ENCODE peak calls at places on chromosomes 13 and 19, in five cellular contexts. One of them, this sample, is unnamed.

GRCh38 chr19:14954071-14954655 is 12.9 kb downstream of the OR7C2 start:
- DNase-seq in psoas muscle: no peak
- DNase-seq in heart right ventricle: no peak
- DNase-seq in tibial artery: no peak
- DNase-seq in SJCRH30: no peak
- DNase-seq in this sample: no peak

GRCh38 chr19:44142014-44142523 is 715 bp downstream of the ZNF234 start:
- DNase-seq in heart right ventricle: no peak
- DNase-seq in tibial artery: no peak
- DNase-seq in psoas muscle: no peak
- DNase-seq in SJCRH30: peak; percentile 30
- DNase-seq in this sample: no peak

GRCh38 chr19:29563688-29564087 is 37.9 kb downstream of the VSTM2B start:
- DNase-seq in SJCRH30: no peak
- DNase-seq in heart right ventricle: no peak
- DNase-seq in psoas muscle: no peak
- DNase-seq in tibial artery: no peak
- DNase-seq in this sample: no peak

GRCh38 chr13:73060251-73061160 is 1.7 kb downstream of the KLF5 start:
- DNase-seq in psoas muscle: peak; percentile 61
- DNase-seq in SJCRH30: peak; percentile 71
- DNase-seq in heart right ventricle: peak; percentile 14
- DNase-seq in tibial artery: peak; percentile 23
- DNase-seq in this sample: no peak

GRCh38 chr13:81171065-81171647 is 830.2 kb upstream of the SPRY2 start:
- DNase-seq in SJCRH30: peak; percentile 55
- DNase-seq in heart right ventricle: no peak
- DNase-seq in psoas muscle: no peak
- DNase-seq in tibial artery: no peak
- DNase-seq in this sample: no peak

GRCh38 chr13:98585946-98586345 is 9.0 kb upstream of the STK24 start:
- DNase-seq in SJCRH30: no peak
- DNase-seq in tibial artery: no peak
- DNase-seq in psoas muscle: no peak
- DNase-seq in heart right ventricle: no peak
- DNase-seq in this sample: no peak

GRCh38 chr13:102708991-102709390 is 14.1 kb upstream of the METTL21C start:
- DNase-seq in SJCRH30: no peak
- DNase-seq in psoas muscle: no peak
- DNase-seq in heart right ventricle: no peak
- DNase-seq in tibial artery: no peak
- DNase-seq in this sample: no peak

GRCh38 chr13:75489502-75490263 is 7.7 kb upstream of the TBC1D4 start:
- DNase-seq in tibial artery: no peak
- DNase-seq in heart right ventricle: no peak
- DNase-seq in psoas muscle: no peak
- DNase-seq in SJCRH30: no peak
- DNase-seq in this sample: no peak

GRCh38 chr13:106232680-106233079 is 302.8 kb downstream of the EFNB2 start:
- DNase-seq in psoas muscle: no peak
- DNase-seq in heart right ventricle: no peak
- DNase-seq in tibial artery: no peak
- DNase-seq in SJCRH30: no peak
- DNase-seq in this sample: no peak

GRCh38 chr13:37954191-37954590 is 84.6 kb upstream of the TRPC4 start:
- DNase-seq in psoas muscle: no peak
- DNase-seq in tibial artery: no peak
- DNase-seq in heart right ventricle: no peak
- DNase-seq in SJCRH30: no peak
- DNase-seq in this sample: no peak

GRCh38 chr13:97743946-97744345 is 209.5 kb upstream of the IPO5 start:
- DNase-seq in SJCRH30: no peak
- DNase-seq in psoas muscle: no peak
- DNase-seq in heart right ventricle: no peak
- DNase-seq in tibial artery: no peak
- DNase-seq in this sample: no peak

GRCh38 chr13:78787189-78787588 is 128.2 kb upstream of the OBI1 start:
- DNase-seq in heart right ventricle: no peak
- DNase-seq in psoas muscle: no peak
- DNase-seq in SJCRH30: peak; percentile 78
- DNase-seq in tibial artery: no peak
- DNase-seq in this sample: no peak

GRCh38 chr19:34808566-34808965 is 35.6 kb upstream of the ZNF599 start:
- DNase-seq in psoas muscle: no peak
- DNase-seq in tibial artery: no peak
- DNase-seq in heart right ventricle: no peak
- DNase-seq in SJCRH30: no peak
- DNase-seq in this sample: no peak

DNA sequence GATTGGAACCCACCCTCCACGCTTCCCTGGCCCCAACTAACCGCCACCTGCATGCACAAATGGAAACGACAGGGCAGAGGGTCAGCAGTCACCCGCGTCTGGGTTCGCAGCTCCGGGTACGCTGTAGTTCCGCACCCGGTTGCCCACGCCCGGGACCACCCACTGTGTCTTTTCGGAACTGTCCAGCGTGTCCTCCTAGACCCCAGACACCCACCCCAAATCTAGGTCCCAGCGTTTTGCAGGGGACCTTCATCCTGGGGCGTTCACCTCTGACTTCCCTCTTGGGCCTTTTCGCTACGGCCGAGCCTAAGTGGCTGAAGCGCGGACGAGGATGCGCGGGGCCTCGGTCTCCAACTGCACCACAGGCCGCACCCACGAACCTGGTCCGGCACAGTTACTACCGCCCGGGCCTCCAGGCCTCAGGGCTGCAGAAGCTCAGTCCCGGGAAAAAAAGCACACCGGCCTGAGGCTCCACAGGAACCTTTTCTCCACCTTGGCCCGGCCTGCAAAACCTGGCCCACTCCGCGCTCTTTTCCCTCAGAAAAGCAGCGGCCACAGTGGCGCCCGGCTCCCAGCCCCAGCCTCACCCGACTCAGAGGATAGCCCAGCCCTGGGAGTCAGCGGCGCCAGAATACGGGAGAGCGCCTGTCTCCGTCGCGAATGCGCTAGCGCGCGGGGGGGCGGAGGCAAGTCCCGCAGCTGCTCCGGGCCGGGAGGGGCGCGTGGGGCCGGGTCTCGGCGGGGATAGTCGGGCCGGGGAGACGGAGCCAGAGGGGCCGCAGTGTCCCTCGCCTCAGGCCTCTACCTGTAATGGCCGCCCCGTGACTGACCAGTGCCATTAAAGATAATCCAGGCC is at the start of gene ZFP30:
- DNase-seq in tibial artery: peak; percentile 88
- DNase-seq in SJCRH30: peak; percentile 95
- DNase-seq in psoas muscle: peak; percentile 95
- DNase-seq in heart right ventricle: peak; percentile 93
- DNase-seq in this sample: peak; percentile 95
- H3K4me3 ChIP-seq in tibial artery: peak within 1 kb of the TSS; percentile 67
- H3K4me3 ChIP-seq in SJCRH30: peak within 1 kb of the TSS; percentile 68
- H3K4me3 ChIP-seq in psoas muscle: peak within 1 kb of the TSS; percentile 75
- H3K4me3 ChIP-seq in heart right ventricle: peak within 1 kb of the TSS; percentile 66
- H3K4me3 ChIP-seq in this sample: peak within 1 kb of the TSS; percentile 76

GRCh38 chr19:41529484-41530183 is 46.3 kb upstream of the CEACAM21 start:
- DNase-seq in tibial artery: no peak
- DNase-seq in heart right ventricle: no peak
- DNase-seq in SJCRH30: no peak
- DNase-seq in psoas muscle: no peak
- DNase-seq in this sample: peak; percentile 80

GRCh38 chr19:41530761-41531301 is 45.1 kb upstream of the CEACAM21 start:
- DNase-seq in psoas muscle: no peak
- DNase-seq in SJCRH30: peak; percentile 47
- DNase-seq in tibial artery: no peak
- DNase-seq in heart right ventricle: no peak
- DNase-seq in this sample: peak; percentile 86

GRCh38 chr19:41531438-41532311 is 44.3 kb upstream of the CEACAM21 start:
- DNase-seq in psoas muscle: peak; percentile 81
- DNase-seq in heart right ventricle: peak; percentile 69
- DNase-seq in SJCRH30: peak; percentile 57
- DNase-seq in tibial artery: peak; percentile 76
- DNase-seq in this sample: peak; percentile 93

GRCh38 chr19:41528106-41528505 is 47.9 kb upstream of the CEACAM21 start:
- DNase-seq in tibial artery: no peak
- DNase-seq in SJCRH30: no peak
- DNase-seq in heart right ventricle: no peak
- DNase-seq in psoas muscle: no peak
- DNase-seq in this sample: no peak

DNA sequence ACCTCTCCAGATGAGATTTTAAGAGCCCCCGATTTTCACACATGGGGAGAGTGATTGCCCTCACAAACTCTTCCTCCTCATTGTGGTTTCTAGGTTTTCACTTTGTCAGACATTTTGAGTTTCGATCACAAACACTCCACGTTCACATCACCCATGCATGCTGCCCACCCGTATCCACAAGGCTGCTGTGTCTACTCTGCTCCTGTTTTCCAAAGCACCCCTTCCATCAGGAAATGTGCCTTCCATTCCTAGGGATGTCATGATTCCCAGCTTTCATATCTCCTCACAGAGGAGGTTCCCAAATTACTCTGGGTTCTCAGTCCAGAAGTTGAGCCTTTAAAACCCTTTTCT is 45.8 kb upstream of the CEACAM21 start:
- DNase-seq in heart right ventricle: no peak
- DNase-seq in SJCRH30: no peak
- DNase-seq in tibial artery: no peak
- DNase-seq in psoas muscle: no peak
- DNase-seq in this sample: peak; percentile 53
- H3K27ac ChIP-seq in heart right ventricle: no peak overlapping the region
- H3K27ac ChIP-seq in SJCRH30: no peak overlapping the region
- H3K27ac ChIP-seq in tibial artery: no peak overlapping the region
- H3K27ac ChIP-seq in psoas muscle: peak overlapping the region; percentile 75
- H3K27ac ChIP-seq in this sample: peak overlapping the region; percentile 15

GRCh38 chr13:36822786-36823185 is 3.8 kb downstream of the RFXAP start:
- DNase-seq in SJCRH30: no peak
- DNase-seq in heart right ventricle: no peak
- DNase-seq in tibial artery: no peak
- DNase-seq in psoas muscle: no peak
- DNase-seq in this sample: no peak
- H3K4me3 ChIP-seq in SJCRH30: no peak overlapping the region
- H3K4me3 ChIP-seq in heart right ventricle: no peak overlapping the region
- H3K4me3 ChIP-seq in tibial artery: no peak overlapping the region
- H3K4me3 ChIP-seq in psoas muscle: no peak overlapping the region
- H3K4me3 ChIP-seq in this sample: no peak overlapping the region

GRCh38 chr19:28155265-28155664 is 1057.7 kb downstream of the UQCRFS1 start:
- DNase-seq in heart right ventricle: no peak
- DNase-seq in tibial artery: no peak
- DNase-seq in psoas muscle: no peak
- DNase-seq in SJCRH30: no peak
- DNase-seq in this sample: no peak
- H3K27ac ChIP-seq in heart right ventricle: no peak overlapping the region
- H3K27ac ChIP-seq in tibial artery: no peak overlapping the region
- H3K27ac ChIP-seq in psoas muscle: no peak overlapping the region
- H3K27ac ChIP-seq in SJCRH30: no peak overlapping the region
- H3K27ac ChIP-seq in this sample: no peak overlapping the region

DNA sequence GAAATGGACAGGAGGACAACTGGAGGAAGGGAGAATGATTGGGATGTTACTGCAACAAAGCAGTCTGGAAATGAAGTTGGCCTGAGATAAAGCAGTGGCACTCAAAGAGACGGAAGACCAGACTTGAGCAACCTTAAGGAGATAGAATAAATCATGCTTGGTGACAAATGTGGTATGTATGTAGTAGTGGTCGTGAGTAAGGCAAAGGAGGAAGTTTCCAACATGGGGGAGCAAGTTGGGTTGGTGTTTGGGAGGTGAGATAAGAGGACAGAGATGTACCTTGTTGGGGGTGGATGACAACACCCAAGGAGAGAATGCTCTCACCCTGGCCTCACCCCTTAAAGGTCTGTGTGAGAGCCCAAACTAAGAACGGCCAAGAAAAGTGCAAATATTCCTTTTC is 420.5 kb downstream of the DIAPH3 start:
- DNase-seq in heart right ventricle: no peak
- DNase-seq in psoas muscle: no peak
- DNase-seq in SJCRH30: no peak
- DNase-seq in tibial artery: no peak
- DNase-seq in this sample: no peak
- H3K4me3 ChIP-seq in heart right ventricle: no peak overlapping the region
- H3K4me3 ChIP-seq in psoas muscle: no peak overlapping the region
- H3K4me3 ChIP-seq in SJCRH30: no peak overlapping the region
- H3K4me3 ChIP-seq in tibial artery: no peak overlapping the region
- H3K4me3 ChIP-seq in this sample: no peak overlapping the region

GRCh38 chr13:28754698-28755545 is 36.2 kb upstream of the SLC46A3 start:
- DNase-seq in heart right ventricle: peak; percentile 45
- DNase-seq in SJCRH30: no peak
- DNase-seq in tibial artery: no peak
- DNase-seq in psoas muscle: peak; percentile 60
- DNase-seq in this sample: peak; percentile 55
- H3K27ac ChIP-seq in heart right ventricle: peak overlapping the region; percentile 62
- H3K27ac ChIP-seq in SJCRH30: no peak overlapping the region
- H3K27ac ChIP-seq in tibial artery: no peak overlapping the region
- H3K27ac ChIP-seq in psoas muscle: peak overlapping the region; percentile 30
- H3K27ac ChIP-seq in this sample: peak overlapping the region; percentile 70

GRCh38 chr13:67219113-67219512 is 11.0 kb downstream of the PCDH9 start:
- DNase-seq in heart right ventricle: no peak
- DNase-seq in psoas muscle: no peak
- DNase-seq in SJCRH30: no peak
- DNase-seq in tibial artery: no peak
- DNase-seq in this sample: no peak

GRCh38 chr13:67223742-67224141 is 6.4 kb downstream of the PCDH9 start:
- DNase-seq in psoas muscle: no peak
- DNase-seq in SJCRH30: no peak
- DNase-seq in heart right ventricle: no peak
- DNase-seq in tibial artery: no peak
- DNase-seq in this sample: no peak

GRCh38 chr13:67224148-67224846 is 5.8 kb downstream of the PCDH9 start:
- DNase-seq in tibial artery: peak; percentile 74
- DNase-seq in psoas muscle: peak; percentile 82
- DNase-seq in SJCRH30: peak; percentile 86
- DNase-seq in heart right ventricle: peak; percentile 71
- DNase-seq in this sample: no peak

GRCh38 chr13:67223024-67223423 is 7.1 kb downstream of the PCDH9 start:
- DNase-seq in heart right ventricle: no peak
- DNase-seq in SJCRH30: no peak
- DNase-seq in psoas muscle: no peak
- DNase-seq in tibial artery: no peak
- DNase-seq in this sample: no peak

DNA sequence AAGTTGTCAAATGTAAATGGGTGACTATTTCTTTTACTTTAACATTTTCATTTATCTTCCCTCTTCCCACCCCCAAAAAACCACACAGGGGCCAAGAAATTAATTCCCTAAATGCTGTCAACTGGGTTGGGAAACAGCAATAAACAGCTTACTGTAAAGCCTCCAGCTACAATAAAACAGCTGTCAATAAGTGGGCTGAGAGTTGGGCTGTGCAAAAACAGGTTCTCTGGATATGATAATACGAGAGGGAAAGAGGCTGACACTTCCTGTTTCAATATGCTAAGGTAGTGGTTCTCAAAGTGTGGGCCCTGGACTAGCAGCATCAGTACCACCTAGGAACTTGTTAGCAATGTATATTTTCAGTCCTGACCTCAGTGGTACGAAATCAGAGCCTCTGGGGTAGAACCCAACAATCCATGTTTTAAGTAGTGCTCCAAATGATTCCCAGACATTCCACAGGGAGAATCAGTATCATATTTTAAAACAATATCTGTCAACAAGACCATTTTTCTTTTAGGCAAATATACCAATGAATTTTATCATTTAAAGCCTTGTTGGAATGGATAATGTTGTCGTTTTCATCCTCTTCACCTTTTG is 8.4 kb downstream of the PCDH9 start:
- DNase-seq in psoas muscle: no peak
- DNase-seq in tibial artery: no peak
- DNase-seq in heart right ventricle: no peak
- DNase-seq in SJCRH30: peak; percentile 44
- DNase-seq in this sample: no peak
- H3K4me3 ChIP-seq in psoas muscle: peak overlapping the region; percentile 26
- H3K4me3 ChIP-seq in tibial artery: no peak overlapping the region
- H3K4me3 ChIP-seq in heart right ventricle: no peak overlapping the region
- H3K4me3 ChIP-seq in SJCRH30: no peak overlapping the region
- H3K4me3 ChIP-seq in this sample: peak overlapping the region; percentile 13

GRCh38 chr13:35854286-35854685 is 276.9 kb downstream of the DCLK1 start:
- DNase-seq in psoas muscle: no peak
- DNase-seq in heart right ventricle: no peak
- DNase-seq in SJCRH30: no peak
- DNase-seq in tibial artery: no peak
- DNase-seq in this sample: no peak
- H3K27ac ChIP-seq in psoas muscle: no peak overlapping the region
- H3K27ac ChIP-seq in heart right ventricle: no peak overlapping the region
- H3K27ac ChIP-seq in SJCRH30: no peak overlapping the region
- H3K27ac ChIP-seq in tibial artery: no peak overlapping the region
- H3K27ac ChIP-seq in this sample: peak overlapping the region; percentile 16